ENCODE peak calls at places on chromosomes 1 and 21, in nine cellular contexts. Q is stimulated activated CD8-positive, alpha-beta memory T cell treated with anti-CD3 and anti-CD28 coated beads, Interleukin-12 subunit alpha, Interleukin-12 subunit beta, amount 100 ng/mL, for 4 hours; Y is HTR-8/SVneo; V is EL; W is GM12878; C is GM13977; O is left cardiac atrium; F is activated CD8-positive, alpha-beta memory T cell treated with anti-CD3 and anti-CD28 coated beads for 1 hour; S is naive thymus-derived CD8-positive, alpha-beta T cell. T is an unnamed sample.
A peak's percentile ranks its signal among the peaks of the same experiment; 100 is the strongest.

GRCh38 chr1:161364332-161364731 is 3.3 kb downstream of the CFAP126 start:
- DNase-seq in Q (no peak), Y (no peak), V (no peak), W (no peak), C (no peak), O (no peak), F (no peak), S (no peak), T (no peak)

GRCh38 chr1:245108909-245109308 is 45.9 kb upstream of the KIF26B start:
- DNase-seq in Q (no peak), Y (no peak), V (no peak), W (no peak), C (no peak), O (no peak), F (no peak), S (no peak), T (no peak)

GRCh38 chr21:41168391-41169257 is 664 bp downstream of the BACE2 start:
- DNase-seq in Q (no peak), Y (no peak), V (peak; percentile 70), W (no peak), C (peak; percentile 38), O (peak; percentile 74), F (no peak), S (no peak), T (no peak)

GRCh38 chr1:152078831-152079549 is 9.9 kb downstream of the TCHHL1 start:
- DNase-seq in Q (no peak), Y (no peak), V (no peak), W (no peak), C (no peak), O (no peak), F (no peak), S (no peak), T (no peak)

GRCh38 chr1:77655431-77655974 is 27.0 kb downstream of the ZZZ3 start:
- DNase-seq in Q (no peak), Y (no peak), V (no peak), W (no peak), C (no peak), O (no peak), F (no peak), S (no peak), T (no peak)

GRCh38 chr1:88029142-88029541 is 654.9 kb upstream of the PKN2 start:
- DNase-seq in Q (no peak), Y (no peak), V (no peak), W (no peak), C (no peak), O (peak; percentile 24), F (no peak), S (no peak), T (no peak)

GRCh38 chr1:66575739-66576138 is 41.8 kb downstream of the SGIP1 start:
- DNase-seq in Q (no peak), Y (no peak), V (peak; percentile 44), W (no peak), C (no peak), O (peak; percentile 36), F (no peak), S (no peak), T (no peak)

GRCh38 chr1:48870596-48870995 is 93.9 kb upstream of the BEND5 start:
- DNase-seq in Q (no peak), Y (no peak), V (no peak), W (no peak), C (no peak), O (no peak), F (no peak), S (no peak), T (no peak)

GRCh38 chr1:39130297-39130696 is 74.2 kb upstream of the MACF1 start:
- DNase-seq in Q (no peak), Y (no peak), V (peak; percentile 83), W (no peak), C (no peak), O (no peak), F (no peak), S (no peak), T (no peak)

GRCh38 chr1:100750002-100750885 is 30.7 kb downstream of the VCAM1 start:
- DNase-seq in Q (no peak), Y (no peak), V (no peak), W (no peak), C (peak; percentile 10), O (no peak), F (no peak), S (no peak), T (no peak)

GRCh38 chr1:228743405-228743804 is 8.1 kb downstream of the RHOU start:
- DNase-seq in Q (no peak), Y (no peak), V (no peak), W (no peak), C (no peak), O (no peak), F (no peak), S (no peak), T (no peak)

GRCh38 chr1:29669488-29669871 is 433.2 kb downstream of the PTPRU start:
- DNase-seq in Q (no peak), Y (no peak), V (no peak), W (no peak), C (no peak), O (no peak), F (no peak), S (no peak), T (no peak)

GRCh38 chr1:228177183-228177475 is 11.5 kb downstream of the IBA57 start:
- DNase-seq in Q (no peak), Y (no peak), V (no peak), W (no peak), C (no peak), O (peak; percentile 17), F (no peak), S (no peak), T (no peak)

GRCh38 chr1:209883341-209883971 is 54.6 kb upstream of the SYT14 start:
- DNase-seq in Q (no peak), Y (no peak), V (peak; percentile 69), W (no peak), C (no peak), O (no peak), F (no peak), S (no peak), T (no peak)

GRCh38 chr1:229624906-229625871 is 733 bp downstream of the TAF5L start:
- DNase-seq in Q (peak; percentile 33), Y (peak; percentile 53), V (peak; percentile 50), W (no peak), C (peak; percentile 90), O (peak; percentile 57), F (peak; percentile 15), S (peak; percentile 42), T (no peak)

GRCh38 chr1:69766431-69766830 is 198.7 kb downstream of the LRRC7 start:
- DNase-seq in Q (no peak), Y (no peak), V (no peak), W (no peak), C (no peak), O (no peak), F (no peak), S (no peak), T (no peak)

GRCh38 chr21:44842721-44843445 is 25.0 kb upstream of the SUMO3 start:
- DNase-seq in Q (no peak), Y (no peak), V (no peak), W (no peak), C (no peak), O (no peak), F (no peak), S (no peak), T (no peak)

GRCh38 chr1:41380979-41381690 is 19.9 kb downstream of the FOXO6 start:
- DNase-seq in Q (no peak), Y (no peak), V (no peak), W (no peak), C (no peak), O (peak; percentile 70), F (no peak), S (peak; percentile 51), T (no peak)

GRCh38 chr1:53835491-53835890 is 2.6 kb downstream of the NDC1 start:
- DNase-seq in Q (no peak), Y (peak; percentile 31), V (peak; percentile 74), W (no peak), C (peak; percentile 44), O (no peak), F (no peak), S (no peak), T (no peak)

GRCh38 chr21:45408271-45408791 is 3.4 kb downstream of the COL18A1 start:
- DNase-seq in Q (no peak), Y (no peak), V (no peak), W (no peak), C (no peak), O (peak; percentile 17), F (no peak), S (no peak), T (no peak)

GRCh38 chr1:8661185-8662110 is 156.0 kb downstream of the RERE start:
- DNase-seq in Q (no peak), Y (peak; percentile 17), V (peak; percentile 95), W (peak; percentile 72), C (peak; percentile 29), O (peak; percentile 63), F (no peak), S (no peak), T (no peak)

T was measured in GM12864.